ENCODE peak calls at places on chromosomes 16 and 17, in six cellular contexts. M is WTC11, C is uterus, K is HFF-Myc, V is BJ, W is brain microvascular endothelial cell. D is an unnamed sample.

GRCh38 chr17:10844667-10845387 is 6.9 kb upstream of the PIRT start:
- DNase-seq in M (peak), W (peak), C (peak), V (no peak), K (peak), D (peak)

GRCh38 chr16:16017812-16018211 is 68.4 kb downstream of the ABCC1 start:
- DNase-seq in W (no peak), M (no peak), C (no peak), K (no peak), V (no peak), D (no peak)

GRCh38 chr17:79036609-79037008 is 12.6 kb downstream of the C1QTNF1 start:
- DNase-seq in W (peak), M (no peak), K (peak), V (peak), C (no peak), D (peak)

GRCh38 chr16:56999409-57000270 is 10.3 kb downstream of the NLRC5 start:
- DNase-seq in M (no peak), V (no peak), W (no peak), C (no peak), K (no peak), D (no peak)

GRCh38 chr16:68284847-68285246 is 20.5 kb downstream of the SLC7A6 start:
- DNase-seq in C (no peak), W (no peak), M (no peak), V (no peak), K (no peak), D (no peak)

GRCh38 chr17:68955181-68955841 is at the start of gene ABCA8:
- DNase-seq in K (peak), C (peak), V (no peak), M (no peak), W (peak), D (no peak)

GRCh38 chr17:44354582-44355309 is 8.9 kb downstream of the FAM171A2 start:
- DNase-seq in K (no peak), C (no peak), W (no peak), V (no peak), M (peak), D (peak)

GRCh38 chr16:56682703-56683397 is 580 bp downstream of the MT1X start:
- DNase-seq in C (peak), M (no peak), W (no peak), V (no peak), K (no peak), D (no peak)

GRCh38 chr16:88481851-88482250 is 28.8 kb downstream of the ZFPM1 start:
- DNase-seq in W (no peak), M (no peak), V (no peak), K (no peak), C (no peak), D (no peak)

GRCh38 chr17:44012391-44012790 is 2.4 kb downstream of the TMEM101 start:
- DNase-seq in M (no peak), W (no peak), V (no peak), C (no peak), K (no peak), D (no peak)

GRCh38 chr17:74748529-74749261 is at the start of gene NHERF1:
- DNase-seq in C (peak), W (peak), M (peak), K (peak), V (peak), D (peak)
- TF ChIP-seq CTCF in C (no peak), W (peak), M (no peak), K (no peak), V (peak), D (peak)

GRCh38 chr17:50212121-50212843 is 10.9 kb upstream of the COL1A1 start:
- DNase-seq in W (no peak), V (peak), M (no peak), C (peak), K (no peak), D (peak)

GRCh38 chr17:50210249-50211225 is 9.1 kb upstream of the COL1A1 start:
- DNase-seq in M (peak), K (peak), C (peak), V (peak), W (peak), D (peak)

GRCh38 chr17:50211249-50212120 is 10.1 kb upstream of the COL1A1 start:
- DNase-seq in V (no peak), M (no peak), K (no peak), C (peak), W (no peak), D (no peak)

GRCh38 chr17:50214986-50215730 is 13.7 kb upstream of the COL1A1 start:
- DNase-seq in M (no peak), V (no peak), W (no peak), K (no peak), C (peak), D (no peak)

GRCh38 chr17:50213026-50214015 is 11.9 kb upstream of the COL1A1 start:
- DNase-seq in K (no peak), W (no peak), V (no peak), C (peak), M (peak), D (peak)
- TF ChIP-seq CTCF in K (peak), W (peak), V (no peak), C (no peak), M (no peak), D (peak)

GRCh38 chr17:81065500-81065899 is 30.5 kb downstream of the BAIAP2 start:
- DNase-seq in W (no peak), K (no peak), M (no peak), V (no peak), C (no peak), D (peak)

GRCh38 chr17:81066771-81067315 is 31.9 kb downstream of the BAIAP2 start:
- DNase-seq in C (no peak), M (no peak), K (no peak), W (no peak), V (no peak), D (no peak)

GRCh38 chr17:81067331-81067730 is 32.4 kb downstream of the BAIAP2 start:
- DNase-seq in W (no peak), K (no peak), V (no peak), M (no peak), C (no peak), D (peak)

GRCh38 chr17:81064746-81065475 is 30.0 kb downstream of the BAIAP2 start:
- DNase-seq in K (no peak), W (peak), V (no peak), M (no peak), C (no peak), D (peak)

DNA sequence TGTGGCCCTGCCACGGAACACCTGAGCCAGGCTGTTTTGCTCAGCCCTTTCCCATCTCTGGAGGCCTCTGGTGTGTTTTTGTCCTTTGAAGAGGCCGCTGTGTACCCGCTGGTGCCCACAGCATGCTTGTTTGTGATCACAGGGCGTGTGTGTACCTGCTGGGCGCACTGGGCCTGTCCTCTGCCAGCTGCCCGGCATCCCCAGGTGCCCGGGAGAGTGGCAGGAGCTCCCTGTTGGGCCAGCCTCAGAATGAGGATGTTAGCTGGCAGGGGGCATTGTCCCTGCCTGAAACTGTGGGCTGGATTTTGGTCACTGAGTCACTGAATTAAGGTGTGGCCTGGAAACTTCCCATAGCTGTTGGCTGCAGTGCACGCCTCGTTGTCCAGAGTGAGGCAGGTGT is 31.1 kb downstream of the BAIAP2 start:
- DNase-seq in C (no peak), M (no peak), V (no peak), K (no peak), W (no peak), D (no peak)
- TF ChIP-seq CTCF in C (no peak), M (no peak), V (no peak), K (no peak), W (no peak), D (no peak)

DNA sequence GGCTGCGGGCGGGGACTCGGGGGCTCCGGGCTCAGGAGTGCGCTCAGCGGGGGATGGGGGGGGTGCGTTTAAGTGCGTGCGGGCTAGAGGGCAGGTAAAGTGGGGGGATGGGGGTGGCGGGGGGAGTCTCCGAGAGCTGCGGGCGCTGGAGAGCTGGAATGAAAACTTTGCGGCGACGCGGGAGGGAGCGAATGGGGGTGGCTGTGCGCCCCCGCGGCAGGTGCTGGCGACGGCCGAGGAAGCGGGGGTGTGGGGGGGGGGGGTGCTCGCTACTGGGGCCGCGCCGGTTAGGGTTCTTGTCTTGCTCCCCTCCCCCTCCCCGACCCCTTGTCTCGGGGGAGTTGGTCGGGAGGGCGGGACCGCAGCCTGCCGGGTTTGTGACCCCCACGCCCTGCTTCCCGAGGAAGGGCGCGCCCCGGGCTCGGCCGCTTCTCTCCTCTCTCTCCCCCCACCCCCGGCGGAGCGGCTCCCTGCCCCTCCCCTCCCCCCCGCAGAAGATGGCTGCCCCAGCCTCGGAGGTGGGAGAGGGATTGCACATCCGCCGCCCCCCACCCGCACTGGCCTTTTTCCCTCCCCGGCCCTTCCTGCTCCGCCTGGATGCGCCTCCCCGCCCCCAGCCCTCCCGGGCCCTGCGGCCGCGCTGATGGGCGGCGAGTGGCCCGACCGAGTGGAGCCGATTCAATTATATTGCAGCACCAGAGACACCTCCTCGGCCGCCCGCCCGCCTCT is 651 bp downstream of the GSE1 start:
- DNase-seq in V (no peak), W (no peak), K (no peak), C (peak), M (peak), D (peak)
- TF ChIP-seq CTCF in V (no peak), W (no peak), K (no peak), C (no peak), M (no peak), D (no peak)

GRCh38 chr17:75181608-75182318 is 996 bp downstream of the SUMO2 start:
- DNase-seq in W (no peak), K (no peak), V (no peak), C (no peak), M (no peak), D (peak)

GRCh38 chr17:75181110-75181509 is 1.6 kb downstream of the SUMO2 start:
- DNase-seq in C (no peak), V (no peak), M (no peak), K (no peak), W (no peak), D (no peak)

GRCh38 chr17:75182319-75182568 is 515 bp downstream of the SUMO2 start:
- DNase-seq in W (no peak), C (peak), V (no peak), K (no peak), M (peak), D (no peak)

GRCh38 chr17:75183999-75184884 is 1.5 kb upstream of the SUMO2 start:
- DNase-seq in V (no peak), W (no peak), C (no peak), K (no peak), M (no peak), D (no peak)

DNA sequence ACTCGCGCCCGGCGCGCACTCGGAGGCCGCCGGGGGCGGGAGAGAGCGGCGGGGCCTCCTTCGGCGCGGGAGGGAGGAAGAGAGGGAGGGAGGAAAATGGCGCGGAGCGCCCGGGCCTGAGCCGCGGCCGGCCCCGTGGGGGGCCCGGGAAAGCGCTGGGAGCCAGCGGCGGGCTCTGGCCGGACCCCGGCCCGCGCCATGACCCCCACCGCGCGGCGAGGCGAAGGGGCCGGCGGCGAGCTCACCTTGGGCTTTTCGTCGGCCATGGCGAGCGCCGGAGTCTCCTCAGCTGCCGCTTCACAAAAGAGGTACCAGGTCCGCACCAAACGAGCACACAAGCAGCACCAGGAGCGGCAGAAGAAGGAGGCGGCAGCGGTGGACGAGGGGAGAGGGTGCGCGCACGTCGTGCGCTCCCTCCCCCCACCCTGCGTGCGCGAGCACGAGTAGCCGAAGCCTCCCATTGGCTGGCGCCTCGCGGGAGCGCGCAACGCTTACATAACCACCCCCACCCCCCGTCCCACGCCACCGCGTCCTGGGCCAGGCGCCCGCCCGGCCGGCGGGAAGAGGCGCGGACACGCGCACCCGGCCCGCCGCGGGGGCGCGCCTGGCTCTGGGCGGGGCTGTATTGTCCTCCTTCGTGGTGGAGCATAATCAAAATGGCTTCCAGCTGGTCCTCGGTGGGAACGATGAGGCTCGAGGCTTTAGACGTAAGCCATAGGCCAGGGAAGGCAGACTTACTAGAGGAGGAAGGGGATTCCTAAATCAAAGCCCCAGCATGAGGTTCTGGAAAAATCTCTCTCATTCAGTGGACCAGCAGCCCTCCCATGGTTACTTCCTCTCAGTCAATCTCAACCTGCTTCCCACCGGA is at the start of gene SUMO2:
- DNase-seq in C (peak), K (peak), W (peak), M (peak), V (peak), D (peak)
- TF ChIP-seq CTCF in C (no peak), K (no peak), W (peak), M (no peak), V (no peak), D (no peak)

GRCh38 chr16:11253009-11253994 is 2.7 kb downstream of the SOCS1 start:
- DNase-seq in K (no peak), C (no peak), V (no peak), W (no peak), M (no peak), D (no peak)

GRCh38 chr16:11255737-11256656 is at the start of gene SOCS1:
- DNase-seq in C (peak), W (peak), V (no peak), M (peak), K (peak), D (peak)

GRCh38 chr16:11256657-11257130 is 690 bp upstream of the SOCS1 start:
- DNase-seq in K (no peak), C (no peak), V (no peak), M (peak), W (no peak), D (peak)

GRCh38 chr16:11253995-11254912 is 1.8 kb downstream of the SOCS1 start:
- DNase-seq in V (no peak), W (no peak), C (no peak), K (no peak), M (no peak), D (no peak)

DNA sequence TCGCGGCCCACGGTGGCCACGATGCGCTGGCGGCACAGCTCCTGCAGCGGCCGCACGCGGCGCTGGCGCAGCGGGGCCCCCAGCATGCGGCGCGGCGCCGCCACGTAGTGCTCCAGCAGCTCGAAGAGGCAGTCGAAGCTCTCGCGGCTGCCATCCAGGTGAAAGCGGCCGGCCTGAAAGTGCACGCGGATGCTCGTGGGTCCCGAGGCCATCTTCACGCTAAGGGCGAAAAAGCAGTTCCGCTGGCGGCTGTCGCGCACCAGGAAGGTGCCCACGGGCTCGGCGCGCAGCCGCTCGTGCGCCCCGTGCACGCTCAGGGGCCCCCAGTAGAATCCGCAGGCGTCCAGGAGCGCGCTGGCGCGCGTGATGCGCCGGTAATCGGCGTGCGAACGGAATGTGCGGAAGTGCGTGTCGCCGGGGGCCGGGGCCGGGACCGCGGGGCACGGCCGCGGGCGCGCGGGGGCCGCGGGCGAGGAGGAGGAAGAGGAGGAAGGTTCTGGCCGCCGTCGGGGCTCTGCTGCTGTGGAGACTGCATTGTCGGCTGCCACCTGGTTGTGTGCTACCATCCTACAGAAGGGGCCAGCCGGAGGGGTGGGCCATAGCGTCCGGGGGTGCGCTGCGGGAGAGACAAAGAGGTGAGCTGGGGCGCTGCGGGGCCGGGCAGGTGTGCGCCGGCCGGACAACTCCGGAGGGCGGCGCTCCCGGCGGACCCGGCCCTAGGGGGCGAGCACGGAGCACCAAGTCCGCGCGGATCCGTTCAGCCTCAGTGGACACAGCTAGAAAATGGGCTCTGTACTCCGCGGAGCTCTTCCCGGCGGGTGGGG is 879 bp downstream of the SOCS1 start:
- DNase-seq in M (no peak), C (peak), V (no peak), K (no peak), W (no peak), D (peak)
- TF ChIP-seq CTCF in M (no peak), C (no peak), V (no peak), K (no peak), W (no peak), D (peak)

DNA sequence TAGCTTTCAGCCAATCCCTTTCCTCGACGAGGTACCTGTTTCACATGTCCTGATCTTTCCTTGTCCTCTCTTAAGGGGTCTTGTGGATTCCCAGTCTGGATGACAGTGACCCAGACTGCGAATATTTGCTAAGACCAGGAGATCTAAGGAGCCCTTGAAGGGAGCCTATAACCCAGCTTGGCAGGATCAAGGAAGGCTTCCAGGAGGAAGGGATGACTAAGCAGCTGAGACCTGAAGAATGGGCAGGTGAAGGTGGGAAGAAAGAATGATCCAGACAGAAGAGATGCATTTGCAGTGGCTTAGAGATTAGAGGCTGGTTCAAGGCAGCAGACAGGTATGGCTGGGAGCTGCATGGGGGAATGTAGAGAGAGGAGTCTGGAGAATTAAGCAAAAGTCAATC is 1.9 kb upstream of the PDK2 start:
- DNase-seq in W (no peak), M (no peak), V (no peak), C (no peak), K (no peak), D (no peak)
- TF ChIP-seq CTCF in W (no peak), M (no peak), V (no peak), C (no peak), K (no peak), D (no peak)

GRCh38 chr17:2937331-2938003 is 125.9 kb downstream of the OR1D5 start:
- DNase-seq in W (no peak), M (no peak), K (no peak), C (no peak), V (no peak), D (no peak)
- TF ChIP-seq CTCF in W (peak), M (no peak), K (peak), C (no peak), V (peak), D (peak)